ENCODE peak calls at places on chromosome 18, in ten cellular contexts. U is IMR-90, B is hepatocyte, H is uterus, J is dorsolateral prefrontal cortex, O is neuronal stem cell, W is adrenal gland, X is Peyer's patch, D is thoracic aorta, Z is GM23248. V is an unnamed sample.

GRCh38 chr18:7590800-7591560 is 23.9 kb downstream of the PTPRM start:
- DNase-seq in U (peak; percentile 52), B (no peak), H (no peak), J (no peak), O (no peak), W (no peak), X (no peak), D (no peak), Z (peak; percentile 65), V (no peak)

GRCh38 chr18:10560457-10561045 is 34.7 kb downstream of the NAPG start:
- DNase-seq in U (peak; percentile 72), B (peak; percentile 85), H (peak; percentile 66), J (peak; percentile 90), O (peak; percentile 69), W (peak; percentile 78), X (no peak), D (peak; percentile 55), Z (peak; percentile 73), V (peak; percentile 83)

GRCh38 chr18:8994603-8995002 is 107.9 kb upstream of the NDUFV2 start:
- DNase-seq in U (no peak), B (no peak), H (no peak), J (no peak), O (no peak), W (no peak), X (no peak), D (no peak), Z (peak; percentile 40), V (peak; percentile 15)

GRCh38 chr18:72555983-72556382 is 11.8 kb upstream of the CBLN2 start:
- DNase-seq in U (no peak), B (no peak), H (no peak), J (no peak), O (no peak), W (no peak), X (no peak), D (no peak), Z (no peak), V (no peak)

GRCh38 chr18:75214766-75215515 is 4.3 kb downstream of the TSHZ1 start:
- DNase-seq in U (no peak), B (peak; percentile 60), H (no peak), J (no peak), O (no peak), W (no peak), X (no peak), D (no peak), Z (no peak), V (no peak)

GRCh38 chr18:30465131-30465530 is 577.4 kb downstream of the DSC3 start:
- DNase-seq in U (no peak), B (no peak), H (no peak), J (no peak), O (no peak), W (no peak), X (no peak), D (no peak), Z (no peak), V (no peak)

GRCh38 chr18:58054041-58054733 is 10.2 kb downstream of the NEDD4L start:
- DNase-seq in U (peak; percentile 60), B (peak; percentile 24), H (no peak), J (no peak), O (no peak), W (no peak), X (no peak), D (no peak), Z (peak; percentile 43), V (no peak)

GRCh38 chr18:10437837-10438236 is 16.6 kb upstream of the APCDD1 start:
- DNase-seq in U (no peak), B (no peak), H (no peak), J (no peak), O (no peak), W (no peak), X (no peak), D (no peak), Z (no peak), V (peak; percentile 29)

GRCh38 chr18:58041633-58042032 is 2.4 kb upstream of the NEDD4L start:
- DNase-seq in U (no peak), B (peak; percentile 23), H (no peak), J (no peak), O (no peak), W (no peak), X (no peak), D (no peak), Z (no peak), V (no peak)

GRCh38 chr18:78711316-78711715 is 268.3 kb upstream of the SALL3 start:
- DNase-seq in U (no peak), B (no peak), H (no peak), J (no peak), O (no peak), W (no peak), X (no peak), D (no peak), Z (no peak), V (no peak)

GRCh38 chr18:9106800-9107574 is 4.5 kb downstream of the NDUFV2 start:
- DNase-seq in U (no peak), B (no peak), H (no peak), J (no peak), O (no peak), W (no peak), X (no peak), D (no peak), Z (no peak), V (no peak)

GRCh38 chr18:31424383-31424988 is 23.1 kb upstream of the DSG3 start:
- DNase-seq in U (peak; percentile 20), B (peak; percentile 69), H (no peak), J (no peak), O (peak; percentile 56), W (no peak), X (no peak), D (no peak), Z (peak; percentile 11), V (peak; percentile 70)

DNA sequence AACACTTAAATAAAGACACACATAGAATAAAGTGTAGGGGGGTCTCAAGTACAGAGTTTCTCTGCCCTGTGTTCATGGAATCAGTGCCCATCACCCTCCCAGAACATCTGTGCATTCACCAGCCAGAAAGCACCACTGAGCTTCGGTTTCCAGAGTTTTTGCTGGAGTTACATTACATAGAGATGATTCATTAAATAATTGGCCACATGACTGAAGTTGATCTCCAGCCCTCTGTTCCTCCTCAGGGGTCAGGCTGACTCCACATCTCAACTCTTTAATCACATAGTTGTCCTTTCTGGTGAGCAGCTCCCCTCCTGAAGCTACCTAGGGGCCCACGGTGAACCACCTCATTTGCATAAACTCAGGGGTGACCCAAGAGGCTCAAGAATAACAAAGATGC is 129.8 kb downstream of the METTL4 start:
- DNase-seq in U (peak; percentile 16), B (no peak), H (no peak), J (no peak), O (no peak), W (no peak), X (no peak), D (no peak), Z (peak; percentile 22), V (no peak)
- H3K4me3 ChIP-seq in U (no peak overlapping the region), B (no peak overlapping the region), H (no peak overlapping the region), J (no peak overlapping the region), O (no peak overlapping the region), W (no peak overlapping the region), X (no peak overlapping the region), D (no peak overlapping the region), Z (no peak overlapping the region), V (no peak overlapping the region)

GRCh38 chr18:50190926-50191325 is 4.0 kb downstream of the MYO5B start:
- DNase-seq in U (no peak), B (no peak), H (no peak), J (no peak), O (no peak), W (no peak), X (no peak), D (no peak), Z (peak; percentile 11), V (no peak)

GRCh38 chr18:50193796-50194622 is 938 bp downstream of the MYO5B start:
- DNase-seq in U (no peak), B (peak; percentile 47), H (no peak), J (no peak), O (peak; percentile 11), W (no peak), X (peak; percentile 70), D (no peak), Z (no peak), V (no peak)

GRCh38 chr18:50194623-50195532 is at the start of gene MYO5B:
- DNase-seq in U (no peak), B (peak; percentile 96), H (no peak), J (no peak), O (peak; percentile 58), W (peak; percentile 55), X (peak; percentile 93), D (no peak), Z (peak; percentile 5), V (peak; percentile 57)

GRCh38 chr18:50195689-50196088 is 742 bp upstream of the MYO5B start:
- DNase-seq in U (no peak), B (no peak), H (no peak), J (no peak), O (no peak), W (no peak), X (no peak), D (no peak), Z (no peak), V (no peak)

DNA sequence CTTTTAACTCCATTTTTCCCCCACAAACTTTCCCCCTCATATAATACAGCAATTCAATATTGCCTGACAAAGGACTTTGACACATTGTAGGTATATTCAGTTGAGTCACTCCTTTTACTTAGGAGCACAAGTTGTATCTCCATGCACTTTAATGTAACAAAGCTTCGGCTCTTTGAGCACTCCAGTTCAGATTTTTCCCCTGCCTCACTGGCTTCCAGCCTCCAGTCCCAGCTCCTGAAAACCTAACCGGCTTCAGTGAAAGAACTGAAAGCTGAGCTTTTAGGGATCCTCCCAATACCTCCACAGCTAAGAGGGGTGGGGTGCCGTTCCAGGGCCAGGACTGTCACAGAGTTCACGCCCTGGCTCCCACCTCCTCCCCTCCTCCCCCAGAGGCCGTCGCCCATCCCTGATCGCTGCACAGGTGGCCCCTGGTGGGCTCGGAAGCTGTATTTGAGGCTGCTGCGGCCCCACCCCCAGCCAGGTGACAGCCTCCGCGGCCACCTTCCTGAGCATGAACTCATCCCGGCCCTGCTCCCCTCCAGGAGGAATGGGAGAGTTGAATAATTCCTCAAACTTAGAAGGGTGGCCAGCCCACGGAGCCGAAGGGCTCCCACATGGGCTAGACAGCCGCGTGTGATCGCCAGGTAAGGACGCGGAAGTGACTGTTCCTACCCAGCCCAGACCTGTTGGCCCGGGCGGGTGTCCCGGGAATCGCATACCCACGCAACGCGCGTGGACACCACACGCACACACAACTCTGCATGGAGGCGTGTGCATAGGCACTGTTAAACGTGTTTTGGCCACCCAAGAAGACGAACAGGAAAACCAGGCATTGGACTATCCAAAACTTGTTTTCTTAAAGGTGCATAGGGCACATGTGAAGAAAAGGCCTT is 1.8 kb downstream of the MYO5B start:
- DNase-seq in U (no peak), B (peak; percentile 34), H (no peak), J (no peak), O (no peak), W (no peak), X (peak; percentile 61), D (no peak), Z (no peak), V (no peak)
- H3K4me3 ChIP-seq in U (no peak overlapping the region), B (peak overlapping the region; percentile 56), H (no peak overlapping the region), J (peak overlapping the region; percentile 47), O (peak overlapping the region; percentile 33), W (no peak overlapping the region), X (peak overlapping the region; percentile 96), D (peak overlapping the region; percentile 77), Z (no peak overlapping the region), V (no peak overlapping the region)

GRCh38 chr18:46167971-46168370 is 63.8 kb downstream of the HAUS1 start:
- DNase-seq in U (no peak), B (no peak), H (no peak), J (no peak), O (no peak), W (no peak), X (no peak), D (no peak), Z (no peak), V (peak; percentile 90)
- H3K4me3 ChIP-seq in U (no peak overlapping the region), B (no peak overlapping the region), H (no peak overlapping the region), J (no peak overlapping the region), O (no peak overlapping the region), W (no peak overlapping the region), X (no peak overlapping the region), D (peak overlapping the region; percentile 36), Z (no peak overlapping the region), V (peak overlapping the region; percentile 6)

GRCh38 chr18:23438608-23439366 is 14.3 kb upstream of the RIOK3 start:
- DNase-seq in U (no peak), B (no peak), H (no peak), J (no peak), O (no peak), W (no peak), X (no peak), D (no peak), Z (no peak), V (no peak)
- H3K4me3 ChIP-seq in U (no peak overlapping the region), B (no peak overlapping the region), H (peak overlapping the region; percentile 59), J (peak overlapping the region; percentile 74), O (no peak overlapping the region), W (peak overlapping the region; percentile 68), X (no peak overlapping the region), D (peak overlapping the region; percentile 90), Z (peak overlapping the region; percentile 97), V (no peak overlapping the region)